ENCODE peak calls at places on chromosomes 16 and 17, in eight cellular contexts. L, E, Z, K, B, G, U and I are unnamed samples.

GRCh38 chr16:14324581-14324980 is 253.5 kb downstream of the MRTFB start:
- DNase-seq in K (no peak), G (no peak), E (no peak), Z (peak), L (no peak), U (peak), B (no peak), I (peak)

GRCh38 chr16:27235938-27236245 is 32.6 kb downstream of the KDM8 start:
- DNase-seq in L (no peak), Z (no peak), B (peak), E (no peak), K (no peak), G (no peak), U (no peak), I (no peak)

GRCh38 chr17:70327723-70328122 is 158.4 kb downstream of the KCNJ2 start:
- DNase-seq in U (no peak), K (no peak), E (no peak), Z (no peak), G (no peak), B (no peak), L (no peak), I (no peak)

GRCh38 chr16:81620796-81621195 is 158.3 kb upstream of the PLCG2 start:
- DNase-seq in U (peak), B (no peak), L (no peak), Z (no peak), E (no peak), G (no peak), K (no peak), I (peak)

GRCh38 chr16:75256871-75257343 is 5.5 kb upstream of the BCAR1 start:
- DNase-seq in K (no peak), G (no peak), L (no peak), Z (no peak), E (peak), B (no peak), U (peak), I (no peak)

GRCh38 chr16:9870962-9871361 is 311.3 kb downstream of the GRIN2A start:
- DNase-seq in G (no peak), L (no peak), U (no peak), Z (no peak), K (no peak), B (no peak), E (no peak), I (peak)

GRCh38 chr17:7307686-7308624 is 527 bp downstream of the EIF5A start:
- DNase-seq in Z (peak), B (peak), U (peak), E (peak), L (peak), G (peak), K (no peak), I (peak)

GRCh38 chr17:72294487-72294893 is 173.7 kb downstream of the SOX9 start:
- DNase-seq in U (no peak), G (no peak), E (no peak), Z (no peak), B (no peak), K (no peak), L (no peak), I (no peak)

GRCh38 chr16:2798723-2799204 is 494 bp downstream of the PRSS41 start:
- DNase-seq in E (no peak), B (no peak), L (no peak), G (no peak), Z (no peak), U (no peak), K (no peak), I (no peak)

GRCh38 chr16:1610071-1610840 is 1.6 kb downstream of the IFT140 start:
- DNase-seq in U (peak), L (peak), K (peak), B (peak), G (peak), E (peak), Z (peak), I (peak)

GRCh38 chr17:14361470-14361869 is 60.6 kb downstream of the HS3ST3B1 start:
- DNase-seq in K (no peak), B (no peak), U (no peak), E (no peak), L (no peak), G (no peak), Z (no peak), I (no peak)

GRCh38 chr16:2924901-2925820 is 13.4 kb downstream of the FLYWCH1 start:
- DNase-seq in U (peak), B (no peak), Z (peak), K (no peak), L (no peak), E (no peak), G (no peak), I (peak)

GRCh38 chr16:66271074-66272060 is 95.1 kb upstream of the CDH5 start:
- DNase-seq in E (no peak), U (no peak), B (no peak), L (peak), K (no peak), Z (no peak), G (no peak), I (peak)

GRCh38 chr16:56606688-56607618 is 1.4 kb upstream of the MT2A start:
- DNase-seq in L (peak), U (peak), G (no peak), K (peak), E (peak), Z (no peak), B (no peak), I (peak)

GRCh38 chr16:69839798-69840409 is 77.8 kb downstream of the WWP2 start:
- DNase-seq in K (no peak), B (no peak), Z (no peak), U (no peak), L (no peak), G (no peak), E (peak), I (no peak)

GRCh38 chr17:29165261-29165660 is 14.9 kb downstream of the MYO18A start:
- DNase-seq in L (no peak), Z (no peak), K (no peak), B (no peak), G (no peak), U (no peak), E (no peak), I (no peak)

GRCh38 chr17:38918916-38919315 is 6.5 kb upstream of the LASP1NB start:
- DNase-seq in L (peak), G (no peak), U (no peak), K (no peak), Z (no peak), B (no peak), E (no peak), I (no peak)

GRCh38 chr17:35879748-35880654 is at the start of gene CCL5:
- DNase-seq in B (peak), G (peak), E (no peak), U (peak), K (no peak), L (no peak), Z (no peak), I (peak)

GRCh38 chr17:65595071-65595655 is 33.7 kb upstream of the AXIN2 start:
- DNase-seq in G (no peak), E (no peak), Z (no peak), U (no peak), B (no peak), K (no peak), L (no peak), I (no peak)

GRCh38 chr17:49741692-49742076 is 22.2 kb downstream of the FAM117A start:
- DNase-seq in U (no peak), L (no peak), B (no peak), G (no peak), K (no peak), Z (no peak), E (no peak), I (no peak)

GRCh38 chr16:4327782-4328579 is 12.1 kb downstream of the GLIS2 start:
- DNase-seq in E (peak), Z (peak), G (peak), B (no peak), U (peak), L (no peak), K (no peak), I (peak)

GRCh38 chr16:86651823-86652222 is 73.5 kb downstream of the FOXL1 start:
- DNase-seq in K (no peak), B (no peak), L (no peak), Z (no peak), U (no peak), G (no peak), E (no peak), I (no peak)

GRCh38 chr16:47488051-47488450 is 26.9 kb downstream of the PHKB start:
- DNase-seq in E (no peak), K (no peak), U (no peak), Z (no peak), L (no peak), B (no peak), G (no peak), I (no peak)

GRCh38 chr16:12063435-12063834 is 86.9 kb downstream of the SNX29 start:
- DNase-seq in G (no peak), B (no peak), U (no peak), E (no peak), Z (no peak), K (no peak), L (no peak), I (no peak)

GRCh38 chr17:64345691-64346376 is 44.8 kb downstream of the PECAM1 start:
- DNase-seq in Z (no peak), B (no peak), K (no peak), L (no peak), U (no peak), G (no peak), E (no peak), I (no peak)

GRCh38 chr17:74604200-74604599 is 12.1 kb upstream of the CD300LD start:
- DNase-seq in G (no peak), Z (no peak), L (no peak), U (no peak), B (no peak), E (no peak), K (no peak), I (no peak)

GRCh38 chr17:55274371-55275255 is 9.9 kb downstream of the HLF start:
- DNase-seq in L (no peak), U (no peak), Z (no peak), B (no peak), G (no peak), K (no peak), E (no peak), I (no peak)

GRCh38 chr16:87681990-87682570 is 79.8 kb downstream of the JPH3 start:
- DNase-seq in U (peak), L (no peak), B (no peak), Z (no peak), G (no peak), K (peak), E (no peak), I (peak)

GRCh38 chr16:57386381-57386951 is 14.2 kb downstream of the CX3CL1 start:
- DNase-seq in Z (no peak), E (no peak), U (peak), G (no peak), K (peak), B (no peak), L (no peak), I (no peak)

GRCh38 chr16:78984324-78984723 is 616.2 kb downstream of the MAF start:
- DNase-seq in B (no peak), G (no peak), U (no peak), E (no peak), Z (no peak), K (no peak), L (no peak), I (no peak)

GRCh38 chr17:34370997-34371395 is 8.0 kb upstream of the CCL1 start:
- DNase-seq in L (no peak), U (peak), B (no peak), G (no peak), Z (no peak), E (no peak), K (no peak), I (peak)

GRCh38 chr16:83862661-83863060 is 36.3 kb upstream of the MLYCD start:
- DNase-seq in K (no peak), U (no peak), G (no peak), E (no peak), B (no peak), Z (no peak), L (no peak), I (no peak)

GRCh38 chr17:21452377-21453143 is 76.4 kb downstream of the KCNJ12 start:
- DNase-seq in L (no peak), B (no peak), U (peak), Z (peak), G (no peak), E (peak), K (peak), I (peak)